ENCODE peak calls at places on chromosomes 16 and 17, in four cellular contexts. One of them, this sample, is unnamed.

GRCh38 chr17:44788139-44788538 is 29.4 kb downstream of the ADAM11 start:
- DNase-seq in SJSA1: no peak
- DNase-seq in T47D: no peak
- DNase-seq in stomach: no peak
- DNase-seq in this sample: no peak

GRCh38 chr17:75487351-75488070 is 27.8 kb downstream of the CASKIN2 start:
- DNase-seq in SJSA1: no peak
- DNase-seq in T47D: no peak
- DNase-seq in stomach: no peak
- DNase-seq in this sample: no peak

GRCh38 chr16:89012622-89012995 is 35.6 kb upstream of the CBFA2T3 start:
- DNase-seq in SJSA1: no peak
- DNase-seq in T47D: no peak
- DNase-seq in stomach: no peak
- DNase-seq in this sample: no peak

GRCh38 chr17:17365476-17366110 is 62.4 kb downstream of the NT5M start:
- DNase-seq in SJSA1: no peak
- DNase-seq in T47D: no peak
- DNase-seq in stomach: no peak
- DNase-seq in this sample: no peak

GRCh38 chr16:54174201-54174600 is 112.4 kb downstream of the IRX3 start:
- DNase-seq in SJSA1: no peak
- DNase-seq in T47D: no peak
- DNase-seq in stomach: no peak
- DNase-seq in this sample: no peak

GRCh38 chr16:64982581-64982980 is 139.3 kb downstream of the CDH11 start:
- DNase-seq in SJSA1: no peak
- DNase-seq in T47D: no peak
- DNase-seq in stomach: no peak
- DNase-seq in this sample: no peak

GRCh38 chr17:33287096-33287495 is 6.0 kb downstream of the ASIC2 start:
- DNase-seq in SJSA1: no peak
- DNase-seq in T47D: no peak
- DNase-seq in stomach: no peak
- DNase-seq in this sample: no peak

GRCh38 chr17:70716551-70716950 is 547.2 kb downstream of the KCNJ2 start:
- DNase-seq in SJSA1: no peak
- DNase-seq in T47D: no peak
- DNase-seq in stomach: no peak
- DNase-seq in this sample: no peak

GRCh38 chr17:57955183-57955952 is at the start of gene CUEDC1:
- DNase-seq in SJSA1: peak
- DNase-seq in T47D: peak
- DNase-seq in stomach: peak
- DNase-seq in this sample: peak

GRCh38 chr16:9337262-9338032 is 246.0 kb downstream of the HAPSTR1 start:
- DNase-seq in SJSA1: no peak
- DNase-seq in T47D: no peak
- DNase-seq in stomach: no peak
- DNase-seq in this sample: no peak

GRCh38 chr16:24729243-24729966 is at the start of gene TNRC6A:
- DNase-seq in SJSA1: peak
- DNase-seq in T47D: peak
- DNase-seq in stomach: peak
- DNase-seq in this sample: peak

GRCh38 chr17:510223-510917 is 157.8 kb upstream of the RPH3AL start:
- DNase-seq in SJSA1: peak
- DNase-seq in T47D: no peak
- DNase-seq in stomach: no peak
- DNase-seq in this sample: no peak

GRCh38 chr17:49242813-49243212 is 12.2 kb upstream of the PHOSPHO1 start:
- DNase-seq in SJSA1: no peak
- DNase-seq in T47D: no peak
- DNase-seq in stomach: no peak
- DNase-seq in this sample: no peak

GRCh38 chr16:75106351-75107274 is 10.0 kb downstream of the LDHD start:
- DNase-seq in SJSA1: no peak
- DNase-seq in T47D: no peak
- DNase-seq in stomach: no peak
- DNase-seq in this sample: no peak

GRCh38 chr16:90008708-90009145 is 10.5 kb downstream of the DBNDD1 start:
- DNase-seq in SJSA1: no peak
- DNase-seq in T47D: no peak
- DNase-seq in stomach: no peak
- DNase-seq in this sample: no peak

GRCh38 chr16:31200821-31201510 is 1.6 kb downstream of the PYCARD start:
- DNase-seq in SJSA1: no peak
- DNase-seq in T47D: no peak
- DNase-seq in stomach: no peak
- DNase-seq in this sample: no peak

GRCh38 chr16:9248162-9248561 is 156.7 kb downstream of the HAPSTR1 start:
- DNase-seq in SJSA1: no peak
- DNase-seq in T47D: no peak
- DNase-seq in stomach: no peak
- DNase-seq in this sample: no peak

GRCh38 chr16:30142672-30143346 is 19.8 kb upstream of the MAPK3 start:
- DNase-seq in SJSA1: no peak
- DNase-seq in T47D: no peak
- DNase-seq in stomach: no peak
- DNase-seq in this sample: no peak

GRCh38 chr16:55323637-55324490 is at the start of gene IRX6:
- DNase-seq in SJSA1: no peak
- DNase-seq in T47D: peak
- DNase-seq in stomach: no peak
- DNase-seq in this sample: no peak